ENCODE peak calls at places on chromosome 10, in eight cellular contexts. L is uterus; E is gastrocnemius medialis; V is transverse colon; F is CD4-positive, CD25-positive, alpha-beta regulatory T cell; Y is neural progenitor cell; A is C1 segment of cervical spinal cord; J is GM03348. I is an unnamed sample.
A peak's percentile ranks its signal among the peaks of the same experiment; 100 is the strongest.

GRCh38 chr10:35423505-35424306 is 87.4 kb downstream of the CCNY start:
- DNase-seq in L (no peak), E (no peak), V (no peak), F (no peak), Y (no peak), A (no peak), J (peak; percentile 53), I (no peak)

GRCh38 chr10:4767033-4767814 is 58.8 kb upstream of the AKR1E2 start:
- DNase-seq in L (no peak), E (no peak), V (no peak), F (peak; percentile 7), Y (peak; percentile 42), A (no peak), J (peak; percentile 18), I (no peak)

GRCh38 chr10:72886596-72887522 is 6.7 kb upstream of the OIT3 start:
- DNase-seq in L (no peak), E (no peak), V (no peak), F (peak; percentile 14), Y (peak; percentile 52), A (peak; percentile 0), J (no peak), I (no peak)

GRCh38 chr10:89414879-89415821 is 782 bp downstream of the IFIT5 start:
- DNase-seq in L (peak; percentile 46), E (peak; percentile 16), V (peak; percentile 47), F (peak; percentile 62), Y (peak; percentile 60), A (peak; percentile 85), J (peak; percentile 67), I (no peak)

GRCh38 chr10:64396105-64396504 is 874.9 kb downstream of the REEP3 start:
- DNase-seq in L (no peak), E (no peak), V (no peak), F (no peak), Y (no peak), A (no peak), J (peak; percentile 7), I (no peak)

GRCh38 chr10:79127151-79127961 is 58.6 kb downstream of the ZMIZ1 start:
- DNase-seq in L (peak; percentile 70), E (peak; percentile 67), V (peak; percentile 61), F (no peak), Y (peak; percentile 54), A (no peak), J (peak; percentile 61), I (peak; percentile 84)

GRCh38 chr10:61157182-61157581 is 213.2 kb upstream of the RHOBTB1 start:
- DNase-seq in L (no peak), E (no peak), V (no peak), F (no peak), Y (no peak), A (no peak), J (peak; percentile 24), I (no peak)

GRCh38 chr10:25815999-25816768 is 117.8 kb upstream of the MYO3A start:
- DNase-seq in L (no peak), E (no peak), V (no peak), F (no peak), Y (no peak), A (no peak), J (no peak), I (no peak)

GRCh38 chr10:6204063-6204340 is 1.3 kb downstream of the PFKFB3 start:
- DNase-seq in L (peak; percentile 41), E (no peak), V (peak; percentile 60), F (peak; percentile 49), Y (peak; percentile 66), A (no peak), J (peak; percentile 57), I (no peak)

GRCh38 chr10:104253106-104253505 is 1.6 kb upstream of the GSTO1 start:
- DNase-seq in L (no peak), E (no peak), V (no peak), F (no peak), Y (no peak), A (no peak), J (no peak), I (no peak)

GRCh38 chr10:3803884-3804741 is 19.1 kb upstream of the KLF6 start:
- DNase-seq in L (no peak), E (no peak), V (no peak), F (peak; percentile 63), Y (no peak), A (no peak), J (no peak), I (no peak)

GRCh38 chr10:124306922-124307371 is 111.8 kb downstream of the OAT start:
- DNase-seq in L (no peak), E (no peak), V (no peak), F (no peak), Y (no peak), A (peak; percentile 30), J (no peak), I (no peak)

GRCh38 chr10:73480158-73480557 is 15.7 kb downstream of the PPP3CB start:
- DNase-seq in L (no peak), E (no peak), V (no peak), F (peak; percentile 62), Y (no peak), A (no peak), J (peak; percentile 50), I (no peak)

GRCh38 chr10:29923416-29923970 is 135.9 kb downstream of the JCAD start:
- DNase-seq in L (no peak), E (no peak), V (no peak), F (no peak), Y (no peak), A (no peak), J (no peak), I (no peak)

GRCh38 chr10:92420554-92421275 is 129.7 kb downstream of the MARCHF5 start:
- DNase-seq in L (no peak), E (no peak), V (no peak), F (no peak), Y (peak; percentile 30), A (no peak), J (no peak), I (no peak)

GRCh38 chr10:34116780-34117179 is 698.3 kb downstream of the PARD3 start:
- DNase-seq in L (no peak), E (no peak), V (no peak), F (no peak), Y (no peak), A (no peak), J (no peak), I (no peak)

GRCh38 chr10:133274751-133275682 is 1.7 kb downstream of the ADAM8 start:
- DNase-seq in L (no peak), E (no peak), V (peak; percentile 66), F (peak; percentile 81), Y (no peak), A (no peak), J (no peak), I (no peak)

GRCh38 chr10:19638873-19639233 is 177.4 kb upstream of the PLXDC2 start:
- DNase-seq in L (no peak), E (no peak), V (no peak), F (no peak), Y (no peak), A (no peak), J (no peak), I (no peak)

I was measured in NCI-H510A.